ENCODE peak calls at places on chromosomes 6 and 20, in nine cellular contexts. B is adrenal gland; E is uterus; A is CD8-positive, alpha-beta memory T cell; W is mucosa of descending colon; K is psoas muscle; D is left ventricle myocardium inferior; M is astrocyte; S is heart right ventricle. J is an unnamed sample. For H3K4me1, the result is how much of the 10 kb centered on the place peaks cover.

GRCh38 chr6:155201461-155202226 is 62.2 kb upstream of the CLDN20 start:
- DNase-seq in B (no peak), E (no peak), A (no peak), W (no peak), K (no peak), D (no peak), M (peak), S (no peak), J (no peak)

GRCh38 chr20:33884633-33885032 is 73.5 kb downstream of the CHMP4B start:
- DNase-seq in B (no peak), E (no peak), A (no peak), W (no peak), K (no peak), D (no peak), M (no peak), S (no peak), J (no peak)

GRCh38 chr6:169899481-169900145 is 148.2 kb downstream of the ERMARD start:
- DNase-seq in B (no peak), E (no peak), A (no peak), W (no peak), K (no peak), D (no peak), M (no peak), S (no peak), J (no peak)

GRCh38 chr20:41650221-41650948 is 32.2 kb upstream of the CHD6 start:
- DNase-seq in B (no peak), E (no peak), A (no peak), W (peak), K (no peak), D (no peak), M (no peak), S (no peak), J (no peak)

GRCh38 chr20:19433371-19434316 is 221.2 kb downstream of the SLC24A3 start:
- DNase-seq in B (no peak), E (no peak), A (no peak), W (no peak), K (no peak), D (no peak), M (peak), S (no peak), J (no peak)

GRCh38 chr20:37897008-37897548 is 5.8 kb upstream of the VSTM2L start:
- DNase-seq in B (no peak), E (no peak), A (no peak), W (no peak), K (no peak), D (peak), M (no peak), S (peak), J (no peak)

GRCh38 chr6:29675561-29675960 is 5.4 kb downstream of the ZFP57 start:
- DNase-seq in B (no peak), E (no peak), A (no peak), W (no peak), K (no peak), D (no peak), M (no peak), S (no peak), J (no peak)

GRCh38 chr6:136956590-136957573 is 34.8 kb downstream of the SLC35D3 start:
- DNase-seq in B (no peak), E (no peak), A (no peak), W (peak), K (no peak), D (no peak), M (no peak), S (no peak), J (no peak)

GRCh38 chr6:133820208-133820607 is 68.7 kb upstream of the TCF21 start:
- DNase-seq in B (no peak), E (no peak), A (no peak), W (no peak), K (no peak), D (no peak), M (no peak), S (no peak), J (no peak)

GRCh38 chr6:47709160-47709559 is 10.8 kb downstream of the ADGRF4 start:
- DNase-seq in B (no peak), E (no peak), A (no peak), W (no peak), K (no peak), D (no peak), M (no peak), S (no peak), J (no peak)

GRCh38 chr6:44016131-44016870 is 111.0 kb downstream of the MRPL14 start:
- DNase-seq in B (peak), E (peak), A (no peak), W (no peak), K (no peak), D (no peak), M (peak), S (no peak), J (no peak)

GRCh38 chr6:111441678-111442243 is 41.3 kb downstream of the REV3L start:
- DNase-seq in B (no peak), E (no peak), A (no peak), W (peak), K (no peak), D (no peak), M (no peak), S (no peak), J (no peak)

GRCh38 chr6:80872194-80872950 is 765.9 kb downstream of the BCKDHB start:
- DNase-seq in B (no peak), E (peak), A (no peak), W (peak), K (peak), D (peak), M (no peak), S (no peak), J (no peak)

GRCh38 chr20:4820833-4821518 is 99.3 kb downstream of the PRND start:
- DNase-seq in B (peak), E (peak), A (no peak), W (no peak), K (no peak), D (no peak), M (peak), S (no peak), J (peak)

GRCh38 chr6:63573899-63574553 is 1.7 kb downstream of the LOC128125822 start:
- DNase-seq in B (peak), E (no peak), A (peak), W (peak), K (no peak), D (no peak), M (peak), S (no peak), J (no peak)

GRCh38 chr6:21753571-21754108 is 160.1 kb downstream of the SOX4 start:
- DNase-seq in B (no peak), E (no peak), A (no peak), W (no peak), K (no peak), D (no peak), M (peak), S (no peak), J (no peak)
- H3K4me1 ChIP-seq in B (under half), E (under half), A (under half), W (under half), K (under half), D (under half), M (under half), S (under half), J (under half)

GRCh38 chr6:138540468-138540867 is 41.2 kb upstream of the NHSL1 start:
- DNase-seq in B (no peak), E (no peak), A (no peak), W (no peak), K (no peak), D (no peak), M (peak), S (no peak), J (no peak)

GRCh38 chr6:138539882-138540281 is 40.6 kb upstream of the NHSL1 start:
- DNase-seq in B (no peak), E (no peak), A (no peak), W (no peak), K (no peak), D (no peak), M (no peak), S (no peak), J (no peak)

GRCh38 chr6:138537090-138537489 is 37.8 kb upstream of the NHSL1 start:
- DNase-seq in B (no peak), E (no peak), A (no peak), W (no peak), K (no peak), D (no peak), M (no peak), S (no peak), J (no peak)

GRCh38 chr6:138535728-138536454 is 36.6 kb upstream of the NHSL1 start:
- DNase-seq in B (no peak), E (no peak), A (no peak), W (no peak), K (no peak), D (no peak), M (no peak), S (no peak), J (no peak)

GRCh38 chr6:138538390-138539031 is 39.2 kb upstream of the NHSL1 start:
- DNase-seq in B (no peak), E (no peak), A (no peak), W (no peak), K (no peak), D (peak), M (no peak), S (peak), J (no peak)
- H3K4me1 ChIP-seq in B (under half), E (under half), A (under half), W (under half), K (under half), D (half or more), M (under half), S (under half), J (under half)

GRCh38 chr6:142839686-142840040 is 105.3 kb downstream of the HIVEP2 start:
- DNase-seq in B (no peak), E (no peak), A (no peak), W (no peak), K (no peak), D (no peak), M (no peak), S (no peak), J (no peak)

GRCh38 chr6:142842423-142843261 is 102.3 kb downstream of the HIVEP2 start:
- DNase-seq in B (no peak), E (no peak), A (peak), W (no peak), K (no peak), D (no peak), M (peak), S (no peak), J (no peak)

GRCh38 chr6:142843344-142843743 is 101.6 kb downstream of the HIVEP2 start:
- DNase-seq in B (no peak), E (no peak), A (no peak), W (no peak), K (no peak), D (no peak), M (no peak), S (no peak), J (no peak)

GRCh38 chr6:142844065-142844755 is 100.8 kb downstream of the HIVEP2 start:
- DNase-seq in B (no peak), E (no peak), A (no peak), W (no peak), K (no peak), D (no peak), M (no peak), S (no peak), J (no peak)

DNA sequence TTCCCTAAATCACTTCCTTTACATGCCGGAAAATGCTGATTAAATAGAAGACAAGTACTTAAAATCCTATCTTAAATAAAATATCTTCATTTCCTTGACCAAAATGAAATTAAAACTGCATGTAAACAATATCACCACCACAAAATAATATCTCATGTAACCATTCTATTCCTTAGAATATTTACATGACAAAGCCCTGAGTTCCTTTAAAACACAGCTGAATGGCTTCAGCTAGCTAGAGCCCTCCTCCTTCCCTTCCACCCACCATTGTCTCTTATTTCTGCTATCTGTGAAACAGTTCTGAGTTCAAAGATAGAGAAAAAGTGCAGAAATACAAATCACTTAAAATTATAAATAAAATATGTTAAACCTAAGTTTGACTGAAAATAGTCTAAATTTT is 103.1 kb downstream of the HIVEP2 start:
- DNase-seq in B (no peak), E (no peak), A (no peak), W (no peak), K (no peak), D (no peak), M (no peak), S (no peak), J (no peak)
- H3K4me1 ChIP-seq in B (half or more), E (under half), A (half or more), W (under half), K (half or more), D (half or more), M (half or more), S (under half), J (under half)

DNA sequence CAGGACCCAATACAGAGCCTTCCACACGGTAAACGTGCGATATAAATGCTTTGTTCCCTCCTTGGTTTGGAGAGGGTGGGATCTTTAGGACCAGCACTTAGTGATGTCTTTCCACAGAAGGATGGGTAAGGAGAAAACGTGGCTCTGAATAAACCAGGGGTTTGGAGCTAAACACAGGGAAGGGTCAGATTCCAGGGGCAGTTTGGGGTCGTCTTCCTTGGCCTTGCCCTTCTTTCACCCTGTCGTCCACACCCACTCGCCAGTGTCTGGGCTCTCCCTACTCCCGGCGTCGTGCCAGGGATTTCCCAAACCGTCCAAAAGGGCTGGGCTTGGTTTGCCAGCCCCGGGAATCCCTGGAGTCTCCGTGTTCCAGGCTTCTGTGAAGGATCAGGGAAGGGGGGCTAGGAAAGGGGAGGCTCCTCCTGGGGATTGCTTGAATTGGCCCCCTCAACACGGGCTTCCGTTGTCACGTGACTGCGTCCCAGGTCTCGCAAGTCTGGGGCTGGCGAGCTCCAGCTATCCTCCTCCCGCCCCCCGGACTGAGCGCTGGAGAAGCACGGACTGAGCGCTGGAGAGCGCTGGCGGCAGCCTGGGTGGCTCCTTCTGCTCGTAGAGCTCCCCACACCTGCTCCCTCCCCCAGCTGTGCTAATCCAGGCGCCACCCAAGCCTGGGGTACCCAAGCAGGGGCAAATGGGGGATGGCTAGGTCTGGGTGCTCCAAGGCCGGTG is 9.5 kb upstream of the ARMC12 start:
- DNase-seq in B (peak), E (peak), A (no peak), W (peak), K (peak), D (peak), M (peak), S (peak), J (peak)
- H3K4me1 ChIP-seq in B (half or more), E (under half), A (half or more), W (half or more), K (half or more), D (half or more), M (under half), S (half or more), J (under half)

GRCh38 chr6:143675327-143675900 is 2.4 kb upstream of the PHACTR2 start:
- DNase-seq in B (no peak), E (no peak), A (no peak), W (no peak), K (no peak), D (no peak), M (no peak), S (no peak), J (no peak)
- H3K4me1 ChIP-seq in B (under half), E (under half), A (under half), W (under half), K (under half), D (half or more), M (under half), S (under half), J (under half)

GRCh38 chr6:156851447-156851846 is 74.3 kb downstream of the ARID1B start:
- DNase-seq in B (no peak), E (no peak), A (no peak), W (no peak), K (no peak), D (no peak), M (no peak), S (no peak), J (no peak)
- H3K4me1 ChIP-seq in B (half or more), E (under half), A (half or more), W (under half), K (half or more), D (half or more), M (under half), S (half or more), J (under half)

DNA sequence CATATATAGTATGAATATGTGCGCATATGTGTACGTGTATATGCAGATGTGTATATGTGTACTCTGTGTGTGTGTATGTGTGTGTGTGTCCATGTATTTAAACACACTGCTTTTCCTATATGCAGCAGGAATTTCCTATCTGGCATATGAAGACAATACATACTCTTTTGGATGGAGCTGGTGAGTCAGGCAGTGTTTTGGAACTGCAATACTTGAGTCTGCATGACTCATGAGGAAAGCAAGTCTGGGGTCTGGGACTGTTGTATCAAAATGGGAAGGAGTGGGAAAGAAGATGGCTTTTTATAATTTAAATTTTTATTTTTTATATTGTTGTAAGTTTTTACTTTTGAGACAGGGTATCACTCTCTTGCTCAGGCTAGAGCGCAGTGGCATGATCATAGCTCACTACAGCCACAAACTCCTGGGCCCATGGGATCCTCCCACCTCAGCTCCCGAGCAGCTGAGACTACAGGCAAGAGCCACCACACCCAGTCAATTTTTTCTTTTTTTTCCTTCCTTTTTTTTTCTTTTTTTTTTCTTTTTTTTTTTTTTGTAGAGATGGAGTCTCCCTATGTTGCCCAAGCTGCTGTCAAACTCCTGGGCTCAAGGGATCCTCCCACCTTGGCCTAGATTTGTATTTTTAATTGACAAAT is 72.2 kb downstream of the ATXN1 start:
- DNase-seq in B (no peak), E (no peak), A (no peak), W (no peak), K (no peak), D (no peak), M (peak), S (no peak), J (no peak)
- H3K4me1 ChIP-seq in B (under half), E (under half), A (under half), W (under half), K (under half), D (under half), M (under half), S (under half), J (under half)

DNA sequence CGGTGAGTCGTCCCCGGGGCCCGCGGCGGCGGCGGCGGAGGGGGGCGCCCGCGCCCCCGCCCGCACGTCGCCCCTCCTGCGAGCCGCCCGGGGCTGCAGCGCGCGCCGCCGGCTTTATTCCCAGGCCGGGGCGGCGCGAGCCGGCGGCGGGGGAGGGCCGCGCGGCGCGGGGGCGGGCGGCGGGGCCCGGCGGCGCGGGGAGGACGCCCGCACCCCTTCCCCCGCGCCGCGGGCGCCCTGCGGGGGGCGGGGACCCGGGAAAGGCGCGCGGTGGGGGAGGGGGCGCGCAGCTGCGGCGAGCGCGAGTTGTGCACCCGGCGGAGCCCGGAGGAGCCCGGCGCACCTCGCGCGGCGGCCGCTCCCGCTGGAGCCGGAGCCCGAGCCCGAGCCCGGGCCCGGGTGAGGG is 646 bp downstream of the HMGA1 start:
- DNase-seq in B (no peak), E (peak), A (peak), W (peak), K (peak), D (no peak), M (no peak), S (peak), J (no peak)
- H3K4me1 ChIP-seq in B (under half), E (under half), A (under half), W (under half), K (under half), D (under half), M (under half), S (under half), J (under half)

J was measured in aorta.